ENCODE peak calls at places on chromosomes 1 and 21, in six cellular contexts. F is heart right ventricle; D is ascending aorta; J is colonic mucosa; M is CD8-positive, alpha-beta memory T cell; P is BE2C. C is an unnamed sample.
A peak's percentile ranks its signal among the peaks of the same experiment; 100 is the strongest.

GRCh38 chr1:188904201-188904600 is 1573.5 kb downstream of the BRINP3 start:
- DNase-seq in M (no peak), J (no peak), P (no peak), F (no peak), D (no peak), C (no peak)

GRCh38 chr21:42238185-42238934 is 19.4 kb downstream of the ABCG1 start:
- DNase-seq in F (no peak), M (peak; percentile 56), D (no peak), J (no peak), P (no peak), C (no peak)

GRCh38 chr1:2288308-2288707 is 60.2 kb downstream of the SKI start:
- DNase-seq in J (no peak), F (no peak), D (no peak), P (no peak), M (no peak), C (no peak)

GRCh38 chr21:35005077-35005476 is 44.0 kb downstream of the RUNX1 start:
- DNase-seq in F (no peak), D (no peak), P (no peak), M (no peak), J (no peak), C (no peak)

GRCh38 chr1:25472494-25472893 is 41.8 kb downstream of the MACO1 start:
- DNase-seq in M (no peak), P (no peak), J (no peak), F (no peak), D (no peak), C (no peak)

GRCh38 chr1:225974454-225974853 is 24.7 kb downstream of the SDE2 start:
- DNase-seq in D (no peak), M (no peak), P (no peak), J (no peak), F (no peak), C (no peak)

GRCh38 chr1:12078938-12079861 is 16.1 kb downstream of the TNFRSF8 start:
- DNase-seq in D (no peak), P (peak; percentile 32), J (peak; percentile 25), M (peak; percentile 17), F (peak; percentile 20), C (peak; percentile 62)

GRCh38 chr1:173302890-173303829 is 96.0 kb upstream of the TNFSF4 start:
- DNase-seq in M (no peak), P (no peak), F (no peak), J (no peak), D (no peak), C (no peak)

GRCh38 chr1:1433804-1434130 is 1.7 kb upstream of the VWA1 start:
- DNase-seq in J (peak; percentile 43), P (peak; percentile 30), D (no peak), F (peak; percentile 57), M (no peak), C (no peak)

GRCh38 chr1:200028586-200029034 is 1.1 kb downstream of the NR5A2 start:
- DNase-seq in F (no peak), P (no peak), D (no peak), J (peak; percentile 40), M (no peak), C (no peak)

GRCh38 chr21:32312321-32312720 is 13.7 kb downstream of the MRAP start:
- DNase-seq in J (peak; percentile 10), P (no peak), M (no peak), F (no peak), D (no peak), C (no peak)

GRCh38 chr1:62903522-62903921 is 119.6 kb downstream of the ATG4C start:
- DNase-seq in D (no peak), P (no peak), J (no peak), F (no peak), M (no peak), C (no peak)

GRCh38 chr1:92483442-92484170 is 3.1 kb downstream of the GFI1 start:
- DNase-seq in F (no peak), M (peak; percentile 24), D (no peak), P (no peak), J (peak; percentile 50), C (peak; percentile 72)

GRCh38 chr21:43993420-43993934 is 18.6 kb upstream of the TRAPPC10 start:
- DNase-seq in D (no peak), J (no peak), P (no peak), F (no peak), M (no peak), C (no peak)

GRCh38 chr1:40712997-40713396 is 21.5 kb downstream of the NFYC start:
- DNase-seq in D (no peak), M (no peak), F (peak; percentile 61), J (no peak), P (no peak), C (peak; percentile 40)

GRCh38 chr1:3987669-3988235 is 87.7 kb upstream of the C1orf174 start:
- DNase-seq in J (no peak), M (no peak), F (no peak), P (no peak), D (no peak), C (no peak)

GRCh38 chr1:231584117-231584516 is 42.5 kb upstream of the DISC1 start:
- DNase-seq in P (peak; percentile 28), M (no peak), D (no peak), J (no peak), F (no peak), C (peak; percentile 68)

GRCh38 chr21:32455548-32455947 is 43.0 kb downstream of the EVA1C start:
- DNase-seq in P (no peak), M (no peak), D (no peak), J (no peak), F (no peak), C (no peak)

GRCh38 chr1:89706700-89707012 is 73.7 kb downstream of the LRRC8C start:
- DNase-seq in J (no peak), M (no peak), D (no peak), F (no peak), P (no peak), C (no peak)

GRCh38 chr21:45415188-45415942 is 10.4 kb downstream of the COL18A1 start:
- DNase-seq in F (no peak), P (no peak), J (no peak), M (no peak), D (peak; percentile 60), C (no peak)

GRCh38 chr1:56266355-56266754 is 313.0 kb downstream of the PLPP3 start:
- DNase-seq in J (no peak), D (no peak), F (no peak), P (no peak), M (no peak), C (no peak)

GRCh38 chr1:42720868-42721267 is 19.2 kb downstream of the CLDN19 start:
- DNase-seq in P (no peak), M (no peak), D (no peak), J (no peak), F (no peak), C (no peak)

GRCh38 chr1:44947060-44947773 is 39.2 kb downstream of the EIF2B3 start:
- DNase-seq in F (peak; percentile 56), M (no peak), J (no peak), D (peak; percentile 74), P (peak; percentile 13), C (no peak)

GRCh38 chr21:21612446-21612845 is 614.2 kb downstream of the NCAM2 start:
- DNase-seq in F (no peak), P (no peak), J (no peak), M (no peak), D (no peak), C (peak; percentile 58)

GRCh38 chr1:170146861-170147260 is 1.1 kb downstream of the NTMT2 start:
- DNase-seq in M (no peak), D (no peak), F (no peak), J (no peak), P (no peak), C (no peak)

GRCh38 chr1:2300004-2300771 is 72.1 kb downstream of the SKI start:
- DNase-seq in J (peak; percentile 37), F (no peak), M (peak; percentile 74), D (no peak), P (no peak), C (no peak)

GRCh38 chr1:50667272-50667671 is 244.0 kb upstream of the DMRTA2 start:
- DNase-seq in D (no peak), F (no peak), J (no peak), P (no peak), M (no peak), C (no peak)

DNA sequence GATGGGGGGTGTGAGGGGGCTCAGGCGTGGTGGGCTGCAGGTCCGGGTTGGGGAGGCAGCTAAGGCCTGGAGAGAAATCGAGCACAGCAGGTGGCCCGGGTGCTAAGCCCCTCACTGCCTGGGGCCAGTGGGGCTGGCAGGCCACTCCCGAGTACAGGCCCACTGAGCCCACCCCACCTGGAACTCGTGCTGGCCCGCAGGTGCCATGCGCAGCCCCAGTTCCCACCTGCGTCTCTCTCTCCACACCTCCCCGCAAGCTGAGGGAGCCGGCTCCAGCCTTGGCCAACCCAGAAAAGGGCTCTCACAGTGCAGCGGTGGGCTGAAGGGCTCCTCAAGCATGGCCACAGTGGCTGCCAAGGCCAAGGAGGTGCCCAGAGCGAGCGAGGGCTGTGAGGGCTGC is 1047.1 kb upstream of the ADGRL4 start:
- DNase-seq in J (no peak), D (no peak), P (no peak), F (no peak), M (no peak), C (no peak)
- H3K9me3 ChIP-seq in J (no peaks in the 10 kb centered on the region), D (no peaks in the 10 kb centered on the region), P (no peaks in the 10 kb centered on the region), F (no peaks in the 10 kb centered on the region), M (no peaks in the 10 kb centered on the region), C (no peaks in the 10 kb centered on the region)

GRCh38 chr1:239243003-239243402 is 143.4 kb upstream of the CHRM3 start:
- DNase-seq in M (no peak), F (no peak), D (no peak), P (no peak), J (no peak), C (no peak)
- H3K9me3 ChIP-seq in M (no peaks in the 10 kb centered on the region), F (no peaks in the 10 kb centered on the region), D (no peaks in the 10 kb centered on the region), P (no peaks in the 10 kb centered on the region), J (no peaks in the 10 kb centered on the region), C (no peaks in the 10 kb centered on the region)

DNA sequence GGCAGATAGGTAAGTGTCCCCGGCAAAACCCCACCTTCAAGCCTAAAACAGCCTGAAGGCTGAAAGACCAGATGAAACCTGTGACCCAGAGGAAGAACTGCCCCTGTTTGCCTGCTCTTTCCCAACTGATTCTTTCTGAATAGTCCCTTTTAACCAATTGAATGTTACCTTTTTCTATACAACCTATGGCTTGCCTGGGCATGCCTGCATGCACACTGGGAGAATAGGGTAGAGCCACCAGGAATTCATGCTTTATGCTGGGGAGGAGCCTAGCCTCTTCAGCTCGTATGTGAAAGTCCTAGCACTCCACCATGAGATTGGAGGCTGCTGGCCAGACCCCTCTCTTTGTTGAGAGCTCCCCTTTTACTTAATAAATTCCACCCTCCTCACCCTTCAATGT is 340.0 kb downstream of the PTBP2 start:
- DNase-seq in J (no peak), M (no peak), F (no peak), D (no peak), P (no peak), C (no peak)
- H3K9me3 ChIP-seq in J (no peaks in the 10 kb centered on the region), M (no peaks in the 10 kb centered on the region), F (peaks cover 18% of the 10 kb centered on the region), D (no peaks in the 10 kb centered on the region), P (peaks cover 4% of the 10 kb centered on the region), C (peaks cover 20% of the 10 kb centered on the region)

GRCh38 chr1:13461977-13462376 is 51.7 kb downstream of the PRAMEF20 start:
- DNase-seq in D (no peak), J (no peak), P (no peak), F (no peak), M (no peak), C (no peak)
- H3K9me3 ChIP-seq in D (no peaks in the 10 kb centered on the region), J (no peaks in the 10 kb centered on the region), P (no peaks in the 10 kb centered on the region), F (no peaks in the 10 kb centered on the region), M (no peaks in the 10 kb centered on the region), C (no peaks in the 10 kb centered on the region)

C was measured in A673.